ENCODE peak calls at places on chromosomes 6 and 20, in seven cellular contexts. N is AG09309, T is GM12865, L is sigmoid colon, J is K562, C is OCI-LY7, V is astrocyte of the spinal cord. E is an unnamed sample.

GRCh38 chr6:112320561-112321300 is 26.4 kb upstream of the RFPL4B start:
- DNase-seq in L (no peak), J (no peak), T (no peak), N (no peak), C (no peak), V (no peak), E (no peak)

GRCh38 chr20:39960522-39961420 is 728.3 kb downstream of the MAFB start:
- DNase-seq in C (no peak), J (no peak), L (peak), T (peak), N (no peak), V (no peak), E (no peak)

GRCh38 chr6:18260448-18261106 is 3.8 kb downstream of the DEK start:
- DNase-seq in C (peak), T (peak), J (no peak), V (peak), L (no peak), N (no peak), E (no peak)

GRCh38 chr6:23180504-23181293 is 611.3 kb downstream of the HDGFL1 start:
- DNase-seq in L (peak), V (peak), T (no peak), N (no peak), C (no peak), J (no peak), E (peak)

GRCh38 chr6:130893277-130893676 is 66.1 kb downstream of the SMLR1 start:
- DNase-seq in N (no peak), C (no peak), L (no peak), T (no peak), J (no peak), V (no peak), E (no peak)

GRCh38 chr6:149948616-149949015 is 6.8 kb downstream of the ULBP2 start:
- DNase-seq in C (no peak), V (no peak), L (no peak), N (no peak), T (no peak), J (no peak), E (no peak)

GRCh38 chr6:154367839-154368695 is 11.5 kb upstream of the IPCEF1 start:
- DNase-seq in J (no peak), C (no peak), N (no peak), V (no peak), L (no peak), T (no peak), E (no peak)

GRCh38 chr6:46170357-46171289 is at the start of gene ENPP5:
- DNase-seq in T (peak), J (peak), V (no peak), C (peak), L (peak), N (no peak), E (no peak)

GRCh38 chr6:93825950-93826349 is 406.6 kb upstream of the EPHA7 start:
- DNase-seq in T (no peak), V (no peak), J (no peak), N (no peak), L (no peak), C (no peak), E (no peak)

GRCh38 chr20:50820515-50821256 is 25.8 kb downstream of the BCAS4 start:
- DNase-seq in L (no peak), J (no peak), N (no peak), C (peak), V (peak), T (peak), E (no peak)

GRCh38 chr20:50821994-50822393 is 27.1 kb downstream of the BCAS4 start:
- DNase-seq in J (no peak), T (peak), V (no peak), C (peak), N (no peak), L (no peak), E (no peak)

GRCh38 chr20:50823319-50823718 is 28.5 kb downstream of the BCAS4 start:
- DNase-seq in L (no peak), V (no peak), N (no peak), T (no peak), C (no peak), J (no peak), E (no peak)

GRCh38 chr20:50819344-50819743 is 24.5 kb downstream of the BCAS4 start:
- DNase-seq in V (no peak), T (peak), C (peak), J (no peak), L (no peak), N (no peak), E (no peak)

DNA sequence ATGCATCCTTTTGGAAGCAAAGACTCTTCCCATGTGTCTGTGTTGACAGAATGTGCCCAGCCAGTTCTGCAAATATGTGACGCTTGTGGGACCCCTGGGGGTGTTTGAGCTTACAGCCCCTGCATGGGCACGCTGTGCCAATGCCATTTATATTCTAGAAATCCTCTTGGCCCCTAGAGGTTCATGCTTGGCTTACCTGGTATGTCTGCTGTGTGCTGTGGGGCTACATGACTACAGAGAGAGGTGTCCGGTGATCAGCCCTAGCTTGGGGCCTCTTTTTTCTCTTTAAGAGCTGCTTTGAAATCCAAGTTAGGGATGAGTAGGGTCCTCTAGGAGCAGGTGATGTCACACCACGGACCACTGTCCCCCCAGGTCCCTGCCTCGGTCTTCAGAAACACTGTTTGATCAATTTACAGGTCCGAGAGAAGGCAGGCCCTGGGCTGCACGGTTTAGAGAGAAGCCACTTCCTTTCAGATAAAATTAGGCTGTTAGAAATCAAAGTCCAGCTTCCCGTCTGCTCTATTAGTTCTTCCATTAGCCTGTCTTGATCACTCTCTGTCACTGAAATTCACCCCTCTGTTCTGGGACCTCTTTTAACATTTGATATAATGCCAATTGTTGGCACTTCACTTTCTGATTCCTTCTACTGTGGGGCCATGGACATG is 26.5 kb downstream of the BCAS4 start:
- DNase-seq in C (peak), J (no peak), L (no peak), N (no peak), T (peak), V (no peak), E (no peak)
- H3K4me3 ChIP-seq in C (peak), J (no peak), L (no peak), N (no peak), T (peak), V (no peak), E (no peak)

GRCh38 chr20:58839474-58839874 is 11.2 kb downstream of the GNAS-AS1 start:
- DNase-seq in T (peak), N (no peak), J (peak), L (no peak), V (peak), C (peak), E (no peak)

GRCh38 chr20:58840816-58841538 is 9.7 kb downstream of the GNAS-AS1 start:
- DNase-seq in V (no peak), C (no peak), J (no peak), T (no peak), N (no peak), L (no peak), E (no peak)

GRCh38 chr20:58841539-58842264 is 9.0 kb downstream of the GNAS-AS1 start:
- DNase-seq in V (no peak), J (no peak), L (no peak), N (no peak), T (no peak), C (no peak), E (no peak)

GRCh38 chr20:58838174-58838573 is 12.5 kb downstream of the GNAS-AS1 start:
- DNase-seq in L (no peak), V (no peak), C (no peak), N (no peak), J (no peak), T (no peak), E (no peak)

DNA sequence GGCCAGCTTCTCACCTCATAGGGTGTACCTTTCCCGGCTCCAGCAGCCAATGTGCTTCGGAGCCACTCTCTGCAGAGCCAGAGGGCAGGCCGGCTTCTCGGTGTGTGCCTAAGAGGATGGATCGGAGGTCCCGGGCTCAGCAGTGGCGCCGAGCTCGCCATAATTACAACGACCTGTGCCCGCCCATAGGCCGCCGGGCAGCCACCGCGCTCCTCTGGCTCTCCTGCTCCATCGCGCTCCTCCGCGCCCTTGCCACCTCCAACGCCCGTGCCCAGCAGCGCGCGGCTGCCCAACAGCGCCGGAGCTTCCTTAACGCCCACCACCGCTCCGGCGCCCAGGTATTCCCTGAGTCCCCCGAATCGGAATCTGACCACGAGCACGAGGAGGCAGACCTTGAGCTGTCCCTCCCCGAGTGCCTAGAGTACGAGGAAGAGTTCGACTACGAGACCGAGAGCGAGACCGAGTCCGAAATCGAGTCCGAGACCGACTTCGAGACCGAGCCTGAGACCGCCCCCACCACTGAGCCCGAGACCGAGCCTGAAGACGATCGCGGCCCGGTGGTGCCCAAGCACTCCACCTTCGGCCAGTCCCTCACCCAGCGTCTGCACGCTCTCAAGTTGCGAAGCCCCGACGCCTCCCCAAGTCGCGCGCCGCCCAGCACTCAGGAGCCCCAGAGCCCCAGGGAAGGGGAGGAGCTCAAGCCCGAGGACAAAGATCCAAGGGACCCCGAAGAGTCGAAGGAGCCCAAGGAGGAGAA is 10.5 kb downstream of the GNAS-AS1 start:
- DNase-seq in L (no peak), C (no peak), V (no peak), J (no peak), N (no peak), T (no peak), E (no peak)
- H3K4me3 ChIP-seq in L (no peak), C (no peak), V (no peak), J (no peak), N (no peak), T (no peak), E (peak)

GRCh38 chr20:9506964-9507369 is 7.4 kb upstream of the LAMP5 start:
- DNase-seq in V (no peak), N (no peak), T (no peak), C (no peak), J (no peak), L (no peak), E (no peak)
- H3K4me3 ChIP-seq in V (no peak), N (no peak), T (no peak), C (no peak), J (no peak), L (no peak), E (peak)

DNA sequence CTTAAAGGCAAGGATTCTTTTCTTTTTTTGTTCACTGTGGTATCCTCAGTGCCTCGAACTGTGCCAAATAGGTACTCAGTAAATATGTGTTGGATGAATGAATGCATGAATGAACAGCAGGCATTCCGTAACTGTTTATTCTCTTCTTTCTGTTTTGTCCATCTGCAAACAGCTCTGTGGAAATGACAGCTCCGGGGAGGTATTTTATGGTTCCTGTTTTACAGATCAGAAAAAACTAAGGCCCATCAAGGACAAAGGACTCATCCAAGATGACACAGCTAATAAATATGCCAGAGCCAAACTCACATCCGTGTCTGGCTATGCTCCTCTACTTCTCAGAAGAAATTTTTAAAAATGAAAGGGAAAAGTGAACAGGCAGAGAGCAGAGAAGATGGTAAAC is 21.0 kb downstream of the JPH2 start:
- DNase-seq in N (no peak), L (no peak), T (no peak), J (no peak), C (no peak), V (peak), E (no peak)
- H3K4me3 ChIP-seq in N (no peak), L (no peak), T (no peak), J (no peak), C (no peak), V (no peak), E (no peak)

DNA sequence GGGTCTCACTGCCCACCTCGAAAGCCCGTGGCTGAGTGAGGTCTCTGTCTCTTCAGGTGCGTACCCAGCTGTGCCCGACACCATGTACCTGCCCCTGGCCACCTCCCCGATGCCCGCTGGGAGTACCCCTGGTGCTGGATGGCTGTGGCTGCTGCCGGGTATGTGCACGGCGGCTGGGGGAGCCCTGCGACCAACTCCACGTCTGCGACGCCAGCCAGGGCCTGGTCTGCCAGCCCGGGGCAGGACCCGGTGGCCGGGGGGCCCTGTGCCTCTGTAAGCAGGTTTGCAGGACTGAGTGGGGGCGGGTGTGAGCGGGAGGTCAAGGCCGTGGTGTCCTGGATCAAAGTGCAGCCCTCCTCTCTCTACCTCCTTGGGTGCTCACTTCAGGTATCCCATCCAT is 4.7 kb downstream of the CCN5 start:
- DNase-seq in V (no peak), J (no peak), T (no peak), L (no peak), N (no peak), C (no peak), E (no peak)
- H3K4me3 ChIP-seq in V (no peak), J (no peak), T (no peak), L (no peak), N (no peak), C (no peak), E (no peak)

DNA sequence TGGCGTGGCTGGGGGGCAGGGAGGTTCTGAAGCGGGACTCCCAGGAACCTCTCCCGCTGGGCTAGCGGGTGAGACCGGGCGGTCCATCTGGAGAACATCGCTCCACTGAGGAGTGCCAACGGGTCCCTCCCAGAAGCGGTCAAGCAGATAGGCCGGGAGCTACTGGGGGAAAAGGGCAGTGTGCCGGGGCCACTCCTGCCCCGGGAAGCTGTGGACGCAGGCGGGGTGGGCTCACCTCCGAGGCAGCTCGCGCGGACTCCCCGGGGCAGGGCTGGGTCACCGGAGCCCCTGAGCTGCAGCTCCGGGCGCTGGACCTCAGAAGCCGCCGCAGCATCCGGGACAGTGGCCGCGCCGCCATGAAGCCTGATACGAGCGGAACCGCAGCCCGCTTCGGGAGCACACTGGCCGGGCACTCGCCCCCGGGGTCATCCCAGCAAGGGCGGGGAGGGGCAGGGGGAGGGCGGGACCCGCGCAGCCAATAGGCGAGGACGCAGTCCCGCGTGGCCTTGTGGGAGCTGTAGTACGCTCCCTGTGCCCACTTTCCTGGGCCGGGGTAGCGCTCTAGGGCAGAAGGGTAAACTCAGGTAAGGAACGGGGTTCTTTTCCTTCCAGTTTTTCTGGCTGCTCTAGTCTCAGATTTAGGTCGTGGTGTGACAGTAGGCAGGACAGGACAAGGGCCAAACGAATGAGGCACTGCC is at the start of gene MOCS1:
- DNase-seq in T (no peak), L (peak), N (no peak), V (peak), J (peak), C (no peak), E (no peak)
- H3K4me3 ChIP-seq in T (no peak), L (peak), N (peak), V (peak), J (peak), C (no peak), E (peak)

GRCh38 chr6:170273191-170273590 is 17.7 kb downstream of the DLL1 start:
- DNase-seq in N (no peak), J (no peak), T (no peak), C (no peak), V (no peak), L (no peak), E (no peak)

GRCh38 chr6:170273681-170274080 is 17.2 kb downstream of the DLL1 start:
- DNase-seq in J (no peak), L (no peak), N (no peak), V (no peak), T (no peak), C (no peak), E (no peak)

GRCh38 chr6:170270984-170271593 is 19.8 kb downstream of the DLL1 start:
- DNase-seq in L (no peak), C (no peak), N (no peak), T (no peak), J (no peak), V (no peak), E (no peak)

GRCh38 chr6:170271771-170272314 is 19.0 kb downstream of the DLL1 start:
- DNase-seq in L (no peak), T (peak), J (no peak), V (no peak), N (no peak), C (peak), E (no peak)

GRCh38 chr6:170272341-170273065 is 18.4 kb downstream of the DLL1 start:
- DNase-seq in T (no peak), C (no peak), N (no peak), L (no peak), J (no peak), V (no peak), E (no peak)
- H3K4me3 ChIP-seq in T (peak), C (no peak), N (no peak), L (peak), J (no peak), V (no peak), E (no peak)

GRCh38 chr20:13221313-13221672 is 219 bp downstream of the ISM1 start:
- DNase-seq in N (no peak), C (no peak), T (no peak), V (no peak), L (no peak), J (no peak), E (no peak)
- H3K4me3 ChIP-seq in N (peak), C (no peak), T (no peak), V (peak), L (peak), J (no peak), E (peak)

E was measured in skeletal muscle cell.